ENCODE peak calls at places on chromosomes 6 and 20, in five cellular contexts. E is IMR-90, Q is H9, D is neuronal stem cell, X is trophoblast cell. R is an unnamed sample.

GRCh38 chr6:53492860-53493634 is 51.9 kb downstream of the GCLC start:
- DNase-seq in E (peak), Q (peak), D (peak), X (no peak), R (peak)

GRCh38 chr6:165713845-165714466 is 50.9 kb upstream of the PDE10A start:
- DNase-seq in E (no peak), Q (no peak), D (no peak), X (no peak), R (no peak)

GRCh38 chr6:363909-364308 is 27.6 kb upstream of the IRF4 start:
- DNase-seq in E (no peak), Q (no peak), D (no peak), X (no peak), R (no peak)

GRCh38 chr6:113489946-113490345 is 367.2 kb upstream of the MARCKS start:
- DNase-seq in E (no peak), Q (no peak), D (no peak), X (no peak), R (no peak)

GRCh38 chr6:43283905-43284304 is 14.2 kb upstream of the SLC22A7 start:
- DNase-seq in E (no peak), Q (no peak), D (no peak), X (no peak), R (no peak)

GRCh38 chr6:47076422-47077344 is 34.6 kb upstream of the ADGRF1 start:
- DNase-seq in E (no peak), Q (no peak), D (no peak), X (no peak), R (no peak)

GRCh38 chr20:49540696-49541435 is 27.1 kb downstream of the PTGIS start:
- DNase-seq in E (no peak), Q (no peak), D (no peak), X (no peak), R (no peak)

GRCh38 chr6:170301184-170301583 is 5.4 kb upstream of the FAM120B start:
- DNase-seq in E (no peak), Q (no peak), D (no peak), X (no peak), R (no peak)

GRCh38 chr20:57061058-57061900 is 205.2 kb downstream of the BMP7 start:
- DNase-seq in E (no peak), Q (peak), D (peak), X (no peak), R (peak)

GRCh38 chr6:109315331-109316129 is 66.7 kb downstream of the CD164 start:
- DNase-seq in E (no peak), Q (no peak), D (no peak), X (no peak), R (no peak)

GRCh38 chr6:129661478-129662405 is 48.2 kb downstream of the ARHGAP18 start:
- DNase-seq in E (no peak), Q (no peak), D (no peak), X (no peak), R (no peak)

GRCh38 chr20:23228912-23229311 is 121.7 kb upstream of the NXT1 start:
- DNase-seq in E (peak), Q (no peak), D (no peak), X (no peak), R (no peak)

GRCh38 chr20:15195378-15195777 is 858.0 kb upstream of the FLRT3 start:
- DNase-seq in E (no peak), Q (no peak), D (no peak), X (no peak), R (no peak)

GRCh38 chr20:15918631-15919030 is 654.6 kb downstream of the KIF16B start:
- DNase-seq in E (no peak), Q (no peak), D (no peak), X (no peak), R (peak)

GRCh38 chr20:53580376-53581111 is 13.1 kb downstream of the ZNF217 start:
- DNase-seq in E (no peak), Q (no peak), D (no peak), X (no peak), R (no peak)

GRCh38 chr6:108661430-108661829 is 100.7 kb downstream of the FOXO3 start:
- DNase-seq in E (peak), Q (no peak), D (no peak), X (no peak), R (no peak)

GRCh38 chr6:134424131-134424794 is 106.4 kb upstream of the SGK1 start:
- DNase-seq in E (no peak), Q (no peak), D (no peak), X (no peak), R (no peak)

GRCh38 chr6:20873425-20874190 is 339.4 kb downstream of the CDKAL1 start:
- DNase-seq in E (no peak), Q (peak), D (no peak), X (no peak), R (peak)

GRCh38 chr20:46030290-46031013 is 1.4 kb downstream of the SLC12A5 start:
- DNase-seq in E (no peak), Q (no peak), D (no peak), X (no peak), R (no peak)

GRCh38 chr6:114390176-114390575 is 47.4 kb upstream of the HS3ST5 start:
- DNase-seq in E (no peak), Q (no peak), D (peak), X (no peak), R (peak)

DNA sequence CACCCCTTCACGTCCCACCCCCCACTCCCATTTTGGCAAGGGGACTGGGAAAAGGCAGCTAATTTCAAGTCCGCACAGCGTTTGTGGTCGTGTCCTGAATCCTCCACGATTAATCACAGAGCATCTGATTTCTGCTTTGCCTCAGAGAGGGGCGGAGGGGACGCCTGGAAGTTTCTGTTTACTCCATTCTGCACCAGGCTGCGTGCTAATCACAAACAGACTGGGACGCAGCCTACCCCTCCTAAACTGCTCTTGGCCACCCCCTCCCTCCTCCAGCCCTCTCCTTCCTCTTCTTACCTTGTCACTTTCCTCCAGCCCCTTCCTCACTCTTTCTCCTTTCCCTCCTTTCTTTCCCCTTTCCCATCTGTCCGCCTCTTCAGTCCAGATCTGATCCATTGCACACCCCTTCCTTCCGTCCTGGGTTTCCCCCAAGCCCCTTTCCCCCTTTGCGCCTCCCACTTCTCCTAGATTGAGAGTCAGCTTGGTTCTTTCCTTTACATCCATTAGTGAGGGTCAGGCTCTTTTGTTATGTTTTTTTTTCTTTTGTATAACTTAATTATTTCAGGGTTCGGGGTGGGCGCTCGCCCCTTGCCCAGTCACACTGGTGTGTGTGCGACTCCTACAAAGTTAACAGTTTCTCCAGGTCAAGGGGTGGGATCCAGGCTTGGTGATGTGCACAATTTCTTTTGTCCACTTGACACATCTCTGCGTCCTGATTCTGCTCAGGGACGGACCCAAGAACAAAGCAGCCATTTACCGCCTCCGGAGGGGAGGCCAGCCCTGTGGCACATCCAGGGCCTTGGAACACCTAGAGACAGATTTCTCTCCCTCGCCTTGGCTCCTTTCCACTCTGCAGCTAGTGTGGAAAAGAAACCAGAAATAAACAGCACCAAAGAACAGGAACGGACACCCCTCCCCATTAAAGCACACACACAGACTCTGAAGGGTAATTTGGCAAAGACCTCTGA is 527 bp upstream of the RIPOR3 start:
- DNase-seq in E (peak), Q (peak), D (peak), X (no peak), R (peak)
- H2BK120ac ChIP-seq in E (peak), Q (no peak), D (peak), X (no peak), R (no peak)

GRCh38 chr6:167437888-167438484 is 113.1 kb downstream of the TTLL2 start:
- DNase-seq in E (no peak), Q (no peak), D (no peak), X (no peak), R (no peak)
- H2BK120ac ChIP-seq in E (no peak), Q (no peak), D (no peak), X (no peak), R (no peak)

GRCh38 chr6:33885121-33886057 is 81.6 kb upstream of the MLN start:
- DNase-seq in E (peak), Q (no peak), D (no peak), X (no peak), R (no peak)

GRCh38 chr6:33888183-33888582 is 84.4 kb upstream of the MLN start:
- DNase-seq in E (no peak), Q (no peak), D (no peak), X (no peak), R (no peak)

GRCh38 chr6:33882154-33882553 is 78.4 kb upstream of the MLN start:
- DNase-seq in E (peak), Q (no peak), D (no peak), X (no peak), R (no peak)

GRCh38 chr6:33880746-33881145 is 76.9 kb upstream of the MLN start:
- DNase-seq in E (no peak), Q (no peak), D (no peak), X (no peak), R (no peak)

DNA sequence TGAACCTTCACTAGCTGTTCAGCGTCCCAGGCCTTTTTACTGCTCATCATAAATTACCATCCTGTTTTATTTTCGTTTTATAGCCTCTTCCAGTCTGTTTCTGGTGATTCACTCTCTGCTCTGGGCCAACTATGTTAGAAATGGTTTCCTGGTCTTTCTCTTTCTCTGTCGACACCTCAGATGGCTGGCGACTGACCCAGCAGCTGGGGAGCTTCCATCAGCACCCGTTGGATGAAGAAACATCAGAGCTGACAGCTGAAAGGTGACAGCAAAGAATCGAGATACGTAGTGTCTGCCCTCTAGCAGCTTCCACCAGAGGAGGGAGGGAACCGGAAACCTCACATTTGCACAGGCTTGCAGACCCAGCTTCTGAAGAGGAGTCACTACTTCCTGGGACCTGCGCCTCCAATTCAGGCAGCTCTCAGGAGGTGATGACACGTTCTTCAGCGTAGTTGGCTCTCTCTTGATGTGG is 82.9 kb upstream of the MLN start:
- DNase-seq in E (peak), Q (no peak), D (no peak), X (no peak), R (no peak)
- H2BK120ac ChIP-seq in E (no peak), Q (no peak), D (no peak), X (no peak), R (no peak)

DNA sequence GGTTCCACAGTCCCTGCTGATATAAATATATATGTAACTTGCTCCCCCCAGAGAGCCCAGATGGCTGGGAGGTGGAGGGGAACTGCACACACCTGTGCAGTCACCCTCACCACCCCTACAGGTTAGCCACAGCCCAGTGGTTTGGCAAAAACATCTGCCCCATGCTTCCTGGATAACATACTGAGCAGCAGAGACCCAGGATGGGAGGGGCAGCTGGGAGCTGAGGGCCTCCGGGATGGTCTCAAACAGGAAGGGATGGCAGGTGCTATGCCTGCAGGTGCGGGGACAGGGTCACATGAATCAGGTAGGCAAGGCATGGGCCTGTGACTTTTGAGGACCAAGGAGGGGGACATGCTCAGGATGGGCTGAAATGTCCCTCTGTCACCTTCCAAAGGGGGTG is 119.9 kb downstream of the SNX5 start:
- DNase-seq in E (no peak), Q (no peak), D (no peak), X (no peak), R (no peak)
- H2BK120ac ChIP-seq in E (peak), Q (no peak), D (no peak), X (no peak), R (no peak)

GRCh38 chr6:70758883-70759282 is 91.2 kb downstream of the SMAP1 start:
- DNase-seq in E (no peak), Q (no peak), D (no peak), X (no peak), R (peak)

GRCh38 chr6:70753870-70754269 is 86.2 kb downstream of the SMAP1 start:
- DNase-seq in E (no peak), Q (no peak), D (no peak), X (no peak), R (no peak)
- H2BK120ac ChIP-seq in E (no peak), Q (no peak), D (no peak), X (no peak), R (no peak)